ENCODE peak calls at places on chromosomes 7 and 10, in eight cellular contexts. N, Q, E, F, G, C, R and U are unnamed samples.

GRCh38 chr10:83075395-83076072 is 1063.8 kb upstream of the GHITM start:
- DNase-seq in N (no peak), Q (no peak), E (no peak), F (no peak), G (no peak), C (no peak), R (no peak), U (no peak)

GRCh38 chr7:7869036-7869435 is 99.6 kb upstream of the GLCCI1 start:
- DNase-seq in N (no peak), Q (no peak), E (no peak), F (no peak), G (no peak), C (no peak), R (no peak), U (no peak)

GRCh38 chr7:112452102-112452888 is 2.0 kb downstream of the IFRD1 start:
- DNase-seq in N (no peak), Q (no peak), E (peak), F (no peak), G (peak), C (no peak), R (peak), U (peak)

GRCh38 chr10:74792726-74793125 is 33.7 kb upstream of the KAT6B start:
- DNase-seq in N (no peak), Q (no peak), E (no peak), F (no peak), G (no peak), C (no peak), R (no peak), U (no peak)

GRCh38 chr10:44261710-44262455 is 123.0 kb downstream of the CXCL12 start:
- DNase-seq in N (no peak), Q (no peak), E (no peak), F (no peak), G (no peak), C (no peak), R (no peak), U (no peak)

GRCh38 chr10:77687621-77688020 is 50.0 kb upstream of the KCNMA1 start:
- DNase-seq in N (no peak), Q (no peak), E (no peak), F (no peak), G (no peak), C (no peak), R (no peak), U (no peak)

GRCh38 chr10:63977329-63977923 is 456.2 kb downstream of the REEP3 start:
- DNase-seq in N (no peak), Q (peak), E (peak), F (peak), G (no peak), C (no peak), R (peak), U (peak)

GRCh38 chr10:98425511-98426352 is 10.8 kb upstream of the PYROXD2 start:
- DNase-seq in N (peak), Q (peak), E (peak), F (peak), G (no peak), C (no peak), R (peak), U (peak)

GRCh38 chr7:66964391-66964790 is 31.0 kb downstream of the SBDS start:
- DNase-seq in N (no peak), Q (no peak), E (no peak), F (no peak), G (no peak), C (no peak), R (no peak), U (no peak)

GRCh38 chr10:70774810-70775678 is 10.1 kb downstream of the TBATA start:
- DNase-seq in N (no peak), Q (no peak), E (no peak), F (no peak), G (no peak), C (no peak), R (no peak), U (no peak)

GRCh38 chr10:72688208-72688651 is 3.7 kb upstream of the MCU start:
- DNase-seq in N (no peak), Q (no peak), E (peak), F (no peak), G (no peak), C (no peak), R (no peak), U (no peak)

GRCh38 chr10:79058899-79059771 is 9.6 kb upstream of the ZMIZ1 start:
- DNase-seq in N (no peak), Q (no peak), E (no peak), F (no peak), G (peak), C (no peak), R (no peak), U (no peak)

GRCh38 chr7:105782391-105783063 is 93.9 kb downstream of the ATXN7L1 start:
- DNase-seq in N (no peak), Q (peak), E (peak), F (no peak), G (no peak), C (no peak), R (no peak), U (no peak)

GRCh38 chr10:127971101-127971946 is 64.4 kb downstream of the PTPRE start:
- DNase-seq in N (no peak), Q (no peak), E (no peak), F (no peak), G (no peak), C (no peak), R (no peak), U (no peak)

GRCh38 chr7:158842486-158842885 is 13.2 kb upstream of the ESYT2 start:
- DNase-seq in N (peak), Q (no peak), E (no peak), F (no peak), G (no peak), C (no peak), R (no peak), U (no peak)

GRCh38 chr10:46019541-46020343 is 10.7 kb downstream of the NCOA4 start:
- DNase-seq in N (no peak), Q (no peak), E (no peak), F (no peak), G (peak), C (no peak), R (no peak), U (no peak)

GRCh38 chr7:44279286-44279685 is 46.1 kb downstream of the CAMK2B start:
- DNase-seq in N (no peak), Q (no peak), E (no peak), F (no peak), G (peak), C (peak), R (no peak), U (peak)

GRCh38 chr10:8041284-8042031 is 13.0 kb upstream of the GATA3 start:
- DNase-seq in N (no peak), Q (no peak), E (no peak), F (no peak), G (no peak), C (no peak), R (no peak), U (no peak)

GRCh38 chr7:135757719-135758411 is 9.3 kb upstream of the FAM180A start:
- DNase-seq in N (no peak), Q (no peak), E (peak), F (no peak), G (peak), C (no peak), R (peak), U (no peak)

GRCh38 chr7:55133630-55134392 is 115.0 kb downstream of the EGFR start:
- DNase-seq in N (no peak), Q (no peak), E (peak), F (no peak), G (peak), C (no peak), R (peak), U (no peak)

GRCh38 chr7:131183611-131184119 is 144.0 kb upstream of the MKLN1 start:
- DNase-seq in N (peak), Q (no peak), E (peak), F (no peak), G (no peak), C (no peak), R (no peak), U (no peak)

GRCh38 chr10:60899266-60899665 is 44.7 kb downstream of the RHOBTB1 start:
- DNase-seq in N (no peak), Q (no peak), E (no peak), F (no peak), G (no peak), C (no peak), R (no peak), U (no peak)

GRCh38 chr7:123271231-123271630 is 71.5 kb upstream of the SLC13A1 start:
- DNase-seq in N (no peak), Q (no peak), E (peak), F (no peak), G (no peak), C (no peak), R (peak), U (no peak)

GRCh38 chr7:148699024-148699771 is 495 bp downstream of the CUL1 start:
- DNase-seq in N (peak), Q (peak), E (peak), F (peak), G (peak), C (peak), R (peak), U (peak)

GRCh38 chr10:19966751-19967150 is 150.5 kb downstream of the PLXDC2 start:
- DNase-seq in N (no peak), Q (no peak), E (no peak), F (no peak), G (no peak), C (no peak), R (peak), U (peak)

GRCh38 chr7:157848508-157849340 is 511.9 kb downstream of the DNAJB6 start:
- DNase-seq in N (no peak), Q (no peak), E (no peak), F (no peak), G (no peak), C (no peak), R (no peak), U (no peak)

GRCh38 chr10:119896937-119897336 is 4.4 kb downstream of the SEC23IP start:
- DNase-seq in N (no peak), Q (no peak), E (no peak), F (peak), G (peak), C (no peak), R (no peak), U (no peak)

GRCh38 chr10:100537475-100537874 is 1.7 kb downstream of the HIF1AN start:
- DNase-seq in N (no peak), Q (no peak), E (no peak), F (no peak), G (no peak), C (no peak), R (no peak), U (no peak)

GRCh38 chr7:12067156-12067831 is 143.8 kb upstream of the TMEM106B start:
- DNase-seq in N (peak), Q (peak), E (peak), F (peak), G (peak), C (peak), R (peak), U (peak)

GRCh38 chr7:80659120-80660055 is 20.9 kb downstream of the CD36 start:
- DNase-seq in N (no peak), Q (no peak), E (peak), F (no peak), G (no peak), C (no peak), R (no peak), U (no peak)

GRCh38 chr10:124032982-124033886 is 60.2 kb downstream of the CHST15 start:
- DNase-seq in N (no peak), Q (no peak), E (no peak), F (no peak), G (no peak), C (no peak), R (no peak), U (no peak)